ENCODE peak calls at places on chromosomes 2 and 18, in four cellular contexts. One of them, this sample, is unnamed. For H3K4me1, the result is how much of the 10 kb centered on the place peaks cover.

GRCh38 chr2:128435576-128436497 is 117.2 kb upstream of the HS6ST1 start:
- DNase-seq in CD8-positive, alpha-beta T cell: no peak
- DNase-seq in pancreas: peak
- DNase-seq in GM23338: no peak
- DNase-seq in this sample: no peak

GRCh38 chr18:38174594-38174993 is 609.0 kb upstream of the CELF4 start:
- DNase-seq in CD8-positive, alpha-beta T cell: no peak
- DNase-seq in GM23338: no peak
- DNase-seq in pancreas: no peak
- DNase-seq in this sample: no peak

GRCh38 chr18:905307-905947 is 756 bp downstream of the ADCYAP1 start:
- DNase-seq in CD8-positive, alpha-beta T cell: no peak
- DNase-seq in pancreas: peak
- DNase-seq in GM23338: peak
- DNase-seq in this sample: no peak

GRCh38 chr2:181275643-181276070 is 181.5 kb upstream of the ITGA4 start:
- DNase-seq in GM23338: peak
- DNase-seq in pancreas: no peak
- DNase-seq in CD8-positive, alpha-beta T cell: no peak
- DNase-seq in this sample: no peak

GRCh38 chr2:11213090-11213638 is 57.9 kb downstream of the SLC66A3 start:
- DNase-seq in GM23338: no peak
- DNase-seq in pancreas: no peak
- DNase-seq in CD8-positive, alpha-beta T cell: no peak
- DNase-seq in this sample: no peak

GRCh38 chr2:216002274-216002673 is 11.1 kb downstream of the MREG start:
- DNase-seq in pancreas: no peak
- DNase-seq in GM23338: no peak
- DNase-seq in CD8-positive, alpha-beta T cell: no peak
- DNase-seq in this sample: no peak

GRCh38 chr18:74078257-74078656 is 69.4 kb downstream of the FBXO15 start:
- DNase-seq in GM23338: no peak
- DNase-seq in pancreas: no peak
- DNase-seq in CD8-positive, alpha-beta T cell: no peak
- DNase-seq in this sample: no peak

GRCh38 chr2:159615936-159616733 is at the start of gene BAZ2B:
- DNase-seq in GM23338: peak
- DNase-seq in pancreas: peak
- DNase-seq in CD8-positive, alpha-beta T cell: no peak
- DNase-seq in this sample: peak

GRCh38 chr2:238731961-238732360 is 115.9 kb upstream of the TWIST2 start:
- DNase-seq in CD8-positive, alpha-beta T cell: no peak
- DNase-seq in pancreas: no peak
- DNase-seq in GM23338: no peak
- DNase-seq in this sample: no peak

GRCh38 chr2:186687774-186688173 is 6.1 kb upstream of the FAM171B start:
- DNase-seq in CD8-positive, alpha-beta T cell: no peak
- DNase-seq in GM23338: no peak
- DNase-seq in pancreas: no peak
- DNase-seq in this sample: no peak

GRCh38 chr2:61220768-61221167 is 58.8 kb downstream of the C2orf74 start:
- DNase-seq in CD8-positive, alpha-beta T cell: no peak
- DNase-seq in GM23338: peak
- DNase-seq in pancreas: no peak
- DNase-seq in this sample: no peak

GRCh38 chr18:37309861-37310260 is 255.7 kb downstream of the CELF4 start:
- DNase-seq in CD8-positive, alpha-beta T cell: no peak
- DNase-seq in pancreas: no peak
- DNase-seq in GM23338: no peak
- DNase-seq in this sample: no peak

GRCh38 chr2:64189586-64189985 is 45.4 kb upstream of the PELI1 start:
- DNase-seq in CD8-positive, alpha-beta T cell: no peak
- DNase-seq in GM23338: no peak
- DNase-seq in pancreas: no peak
- DNase-seq in this sample: no peak

DNA sequence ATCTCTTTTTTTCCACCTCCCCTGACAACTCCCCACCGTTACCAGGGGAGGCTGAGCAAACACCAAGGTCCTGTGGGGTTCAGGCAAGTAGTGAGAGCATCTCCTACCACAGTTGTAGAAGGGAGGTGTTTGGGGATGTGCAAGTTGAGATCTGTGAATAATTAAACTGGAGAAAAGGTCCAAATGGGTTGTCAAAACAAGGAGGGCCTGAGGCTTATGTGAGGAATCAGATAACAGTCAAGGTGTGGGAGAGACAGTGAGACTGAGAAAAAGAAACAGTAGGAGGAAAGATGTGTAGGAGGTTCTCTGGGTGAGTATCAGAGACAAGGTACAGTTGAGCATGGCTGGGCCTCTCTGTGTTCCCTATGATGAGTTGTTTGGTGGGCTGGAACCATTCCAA is 194.6 kb downstream of the CYRIA start:
- DNase-seq in GM23338: no peak
- DNase-seq in pancreas: no peak
- DNase-seq in CD8-positive, alpha-beta T cell: no peak
- DNase-seq in this sample: no peak
- H3K4me1 ChIP-seq in GM23338: under half
- H3K4me1 ChIP-seq in pancreas: under half
- H3K4me1 ChIP-seq in CD8-positive, alpha-beta T cell: under half
- H3K4me1 ChIP-seq in this sample: under half

GRCh38 chr2:28268386-28268785 is 124.3 kb upstream of the FOSL2 start:
- DNase-seq in CD8-positive, alpha-beta T cell: no peak
- DNase-seq in pancreas: no peak
- DNase-seq in GM23338: no peak
- DNase-seq in this sample: no peak
- TF ChIP-seq CTCF in CD8-positive, alpha-beta T cell: no peak
- TF ChIP-seq CTCF in pancreas: no peak
- TF ChIP-seq CTCF in GM23338: no peak
- TF ChIP-seq CTCF in this sample: no peak

DNA sequence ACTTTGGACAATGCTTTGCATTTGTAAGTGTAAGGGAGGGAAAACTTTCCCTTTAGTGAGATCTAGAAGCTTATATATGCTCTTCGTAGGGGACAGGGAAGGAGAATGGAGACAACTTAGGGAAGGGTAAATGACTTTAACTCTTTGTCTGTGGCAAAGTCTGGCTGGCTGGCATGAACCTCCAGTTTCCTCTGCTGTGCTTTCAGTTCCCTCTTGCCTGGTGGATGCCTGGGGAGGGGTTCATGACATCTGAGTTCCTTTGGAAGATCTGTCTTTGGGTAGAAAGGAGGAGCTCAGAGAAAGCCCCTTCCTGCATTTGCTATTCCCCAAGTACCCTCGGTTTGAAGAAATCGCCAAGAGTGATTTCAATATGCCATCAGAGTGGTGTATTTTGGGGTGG is 143.6 kb downstream of the VAPA start:
- DNase-seq in pancreas: no peak
- DNase-seq in GM23338: no peak
- DNase-seq in CD8-positive, alpha-beta T cell: no peak
- DNase-seq in this sample: no peak
- H3K27ac ChIP-seq in pancreas: peak
- H3K27ac ChIP-seq in GM23338: no peak
- H3K27ac ChIP-seq in CD8-positive, alpha-beta T cell: no peak
- H3K27ac ChIP-seq in this sample: no peak

GRCh38 chr2:65415091-65415490 is 17.3 kb downstream of the SPRED2 start:
- DNase-seq in pancreas: no peak
- DNase-seq in CD8-positive, alpha-beta T cell: no peak
- DNase-seq in GM23338: no peak
- DNase-seq in this sample: no peak
- H3K4me1 ChIP-seq in pancreas: under half
- H3K4me1 ChIP-seq in CD8-positive, alpha-beta T cell: under half
- H3K4me1 ChIP-seq in GM23338: under half
- H3K4me1 ChIP-seq in this sample: half or more

DNA sequence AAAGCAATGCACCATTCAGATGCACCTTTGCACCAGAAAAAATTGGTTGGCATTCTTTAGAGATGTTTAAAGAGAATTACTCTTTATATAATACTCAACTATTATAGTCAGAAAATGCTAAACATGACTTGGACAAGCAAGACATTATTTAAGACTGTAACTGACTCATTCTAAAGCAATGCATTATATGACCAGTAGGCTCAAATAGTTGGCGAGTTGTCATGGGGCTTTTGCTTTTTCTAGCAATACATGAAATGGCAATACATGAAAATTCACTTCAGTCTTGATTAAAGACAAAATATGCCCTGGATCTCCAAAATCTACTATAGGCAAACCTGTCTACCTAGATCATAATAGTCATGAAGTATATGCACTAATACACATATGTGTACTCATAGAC is 216.9 kb upstream of the VWC2L start:
- DNase-seq in pancreas: no peak
- DNase-seq in CD8-positive, alpha-beta T cell: no peak
- DNase-seq in GM23338: no peak
- DNase-seq in this sample: no peak
- TF ChIP-seq CTCF in pancreas: no peak
- TF ChIP-seq CTCF in CD8-positive, alpha-beta T cell: no peak
- TF ChIP-seq CTCF in GM23338: no peak
- TF ChIP-seq CTCF in this sample: no peak

GRCh38 chr2:68742638-68743037 is 8.0 kb downstream of the ARHGAP25 start:
- DNase-seq in GM23338: no peak
- DNase-seq in CD8-positive, alpha-beta T cell: no peak
- DNase-seq in pancreas: no peak
- DNase-seq in this sample: no peak

GRCh38 chr2:68741805-68742306 is 7.2 kb downstream of the ARHGAP25 start:
- DNase-seq in pancreas: no peak
- DNase-seq in GM23338: no peak
- DNase-seq in CD8-positive, alpha-beta T cell: no peak
- DNase-seq in this sample: no peak

GRCh38 chr2:68744517-68744916 is 9.9 kb downstream of the ARHGAP25 start:
- DNase-seq in pancreas: no peak
- DNase-seq in GM23338: peak
- DNase-seq in CD8-positive, alpha-beta T cell: no peak
- DNase-seq in this sample: no peak

GRCh38 chr2:68745006-68745405 is 10.4 kb downstream of the ARHGAP25 start:
- DNase-seq in CD8-positive, alpha-beta T cell: no peak
- DNase-seq in GM23338: no peak
- DNase-seq in pancreas: no peak
- DNase-seq in this sample: no peak

DNA sequence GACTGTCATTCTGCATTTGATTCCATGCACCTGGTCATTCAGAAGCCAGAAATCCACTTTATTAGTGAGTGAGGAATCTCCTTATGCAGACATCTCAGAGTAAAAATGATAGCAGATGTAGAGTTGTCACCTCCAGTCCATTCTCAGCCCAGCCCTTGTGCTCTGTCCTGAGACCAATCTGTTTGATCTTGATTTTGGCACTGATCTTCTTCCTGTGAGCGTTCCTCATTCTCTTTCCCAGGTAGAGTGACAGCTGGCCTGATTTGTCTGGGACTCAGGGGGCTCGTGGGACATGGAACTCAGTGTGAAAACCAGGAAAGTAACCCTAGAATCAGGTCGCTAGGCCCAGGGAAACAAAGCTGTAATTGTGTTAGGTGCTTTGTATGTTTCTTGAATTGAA is 8.9 kb downstream of the ARHGAP25 start:
- DNase-seq in CD8-positive, alpha-beta T cell: no peak
- DNase-seq in pancreas: no peak
- DNase-seq in GM23338: no peak
- DNase-seq in this sample: no peak
- H3K27ac ChIP-seq in CD8-positive, alpha-beta T cell: no peak
- H3K27ac ChIP-seq in pancreas: no peak
- H3K27ac ChIP-seq in GM23338: no peak
- H3K27ac ChIP-seq in this sample: no peak

This sample was measured in heart right ventricle.